ENCODE peak calls at places on chromosomes 2 and 18, in nine cellular contexts. U is stomach, D is endothelial cell of umbilical vein, Q is upper lobe of left lung, S is sigmoid colon, C is breast epithelium, L is K562, F is HCT116, B is prostate gland. I is an unnamed sample.
A peak's percentile ranks its signal among the peaks of the same experiment; 100 is the strongest.

GRCh38 chr2:115359550-115359949 is 917.1 kb downstream of the DPP10 start:
- DNase-seq in U (no peak), D (no peak), Q (no peak), S (no peak), C (no peak), L (no peak), F (no peak), B (no peak), I (no peak)

GRCh38 chr18:12315911-12316310 is 7.9 kb downstream of the TUBB6 start:
- DNase-seq in U (no peak), D (no peak), Q (peak; percentile 67), S (peak; percentile 64), C (no peak), L (no peak), F (no peak), B (no peak), I (no peak)

GRCh38 chr2:98324181-98324580 is 22.1 kb upstream of the CNGA3 start:
- DNase-seq in U (no peak), D (no peak), Q (no peak), S (no peak), C (no peak), L (no peak), F (no peak), B (no peak), I (no peak)

GRCh38 chr2:182320106-182320505 is 106.7 kb downstream of the PDE1A start:
- DNase-seq in U (no peak), D (no peak), Q (no peak), S (no peak), C (no peak), L (no peak), F (no peak), B (no peak), I (no peak)

GRCh38 chr2:171523339-171523931 is 1.2 kb downstream of the CYBRD1 start:
- DNase-seq in U (peak; percentile 63), D (peak; percentile 87), Q (peak; percentile 91), S (peak; percentile 92), C (peak; percentile 86), L (peak; percentile 70), F (peak; percentile 38), B (peak; percentile 76), I (peak; percentile 94)

GRCh38 chr18:76721207-76721996 is 101.0 kb upstream of the ZNF236 start:
- DNase-seq in U (no peak), D (no peak), Q (no peak), S (no peak), C (no peak), L (no peak), F (no peak), B (no peak), I (peak; percentile 83)

GRCh38 chr2:99297990-99298389 is 3.0 kb downstream of the LYG1 start:
- DNase-seq in U (no peak), D (no peak), Q (no peak), S (no peak), C (no peak), L (no peak), F (no peak), B (no peak), I (no peak)

GRCh38 chr2:131037398-131038257 is 55.6 kb downstream of the FAM168B start:
- DNase-seq in U (no peak), D (no peak), Q (no peak), S (peak; percentile 39), C (no peak), L (peak; percentile 37), F (no peak), B (no peak), I (no peak)

GRCh38 chr2:1653137-1653789 is 91.1 kb downstream of the PXDN start:
- DNase-seq in U (peak; percentile 32), D (peak; percentile 12), Q (no peak), S (peak; percentile 95), C (peak; percentile 88), L (no peak), F (no peak), B (peak; percentile 46), I (no peak)

DNA sequence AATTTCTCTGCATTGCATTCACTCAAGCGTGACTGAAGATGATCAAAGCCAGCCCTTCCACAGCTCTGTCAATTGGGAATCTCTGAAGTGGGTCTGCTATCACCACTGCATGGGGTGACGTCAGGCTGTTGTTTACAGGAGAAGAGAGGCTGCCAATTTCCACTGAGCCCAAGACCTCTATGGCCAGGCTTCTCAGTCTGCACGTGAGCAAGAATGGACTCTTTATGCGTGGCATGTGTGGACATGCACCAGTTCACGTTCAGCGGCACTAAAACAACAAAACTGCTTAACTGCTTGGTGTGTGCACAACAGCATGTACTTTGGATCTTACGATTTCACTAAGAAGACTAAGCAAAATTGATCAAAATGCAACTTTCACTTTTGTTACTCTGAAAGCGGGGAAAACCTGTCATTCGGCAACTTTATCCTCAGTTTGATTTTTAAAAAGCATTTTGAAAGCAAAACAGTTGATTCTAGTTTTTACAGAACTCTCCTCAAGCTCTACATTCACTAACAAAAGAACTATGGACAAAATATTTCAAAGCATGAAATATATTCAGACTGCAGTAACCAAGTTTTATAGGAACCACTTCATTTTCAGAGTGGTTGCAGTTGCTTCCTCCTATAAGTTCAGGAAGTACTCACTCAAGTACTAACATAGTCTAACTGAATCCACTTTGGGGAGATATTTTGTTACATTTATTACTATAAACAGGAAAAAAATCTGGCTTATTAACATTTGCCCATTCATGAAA is 77.0 kb upstream of the SERTAD2 start:
- DNase-seq in U (peak; percentile 75), D (peak; percentile 92), Q (no peak), S (peak; percentile 89), C (peak; percentile 58), L (no peak), F (no peak), B (peak; percentile 71), I (no peak)
- H3K4me3 ChIP-seq in U (peak overlapping the region; percentile 32), D (peak overlapping the region; percentile 53), Q (peak overlapping the region; percentile 36), S (peak overlapping the region; percentile 45), C (peak overlapping the region; percentile 40), L (no peak overlapping the region), F (no peak overlapping the region), B (peak overlapping the region; percentile 11), I (peak overlapping the region; percentile 46)

DNA sequence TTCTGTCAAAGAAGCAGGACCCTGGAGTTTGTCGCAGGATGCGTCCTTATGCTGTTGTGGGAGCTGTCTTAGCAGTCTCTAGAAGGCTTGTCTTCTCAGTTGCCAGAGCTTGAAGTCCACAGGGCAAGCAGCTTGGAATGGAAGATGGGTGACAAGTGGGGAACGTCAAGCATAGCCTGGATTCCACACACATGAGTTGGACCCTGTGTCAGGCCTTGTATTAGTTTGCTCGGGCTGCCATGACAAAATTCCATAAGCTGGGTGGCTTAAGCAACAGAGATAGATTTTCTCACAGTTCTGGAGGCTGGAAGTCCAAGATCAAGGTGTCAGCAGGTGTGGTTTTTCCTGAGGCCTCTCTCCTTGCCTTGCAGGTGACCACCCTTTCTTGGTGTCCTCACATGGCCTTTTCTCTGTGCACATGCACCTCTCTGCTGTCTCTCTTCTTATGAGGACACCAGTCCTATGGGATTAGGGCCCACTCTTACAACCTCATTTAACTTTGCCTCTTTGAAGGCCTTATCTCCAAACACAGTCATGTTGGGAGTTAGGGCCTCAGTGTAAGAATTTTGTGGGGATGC is 51.3 kb downstream of the THNSL2 start:
- DNase-seq in U (no peak), D (no peak), Q (no peak), S (no peak), C (no peak), L (no peak), F (no peak), B (no peak), I (no peak)
- TF ChIP-seq POLR2AphosphoS5 in U (no peak), D (no peak), Q (no peak), S (no peak), C (no peak), L (no peak), F (no peak), B (no peak), I (no peak)

GRCh38 chr2:231780909-231781797 is at the start of gene PDE6D:
- DNase-seq in U (peak; percentile 99), D (peak; percentile 99), Q (peak; percentile 94), S (peak; percentile 99), C (peak; percentile 96), L (peak; percentile 99), F (peak; percentile 98), B (peak; percentile 98), I (peak; percentile 99)
- TF ChIP-seq POLR2A in U (peak; percentile 72), D (peak; percentile 67), Q (peak; percentile 96), S (peak; percentile 82), C (peak; percentile 68), L (peak; percentile 61), F (peak; percentile 40), B (peak; percentile 98), I (peak; percentile 88)

DNA sequence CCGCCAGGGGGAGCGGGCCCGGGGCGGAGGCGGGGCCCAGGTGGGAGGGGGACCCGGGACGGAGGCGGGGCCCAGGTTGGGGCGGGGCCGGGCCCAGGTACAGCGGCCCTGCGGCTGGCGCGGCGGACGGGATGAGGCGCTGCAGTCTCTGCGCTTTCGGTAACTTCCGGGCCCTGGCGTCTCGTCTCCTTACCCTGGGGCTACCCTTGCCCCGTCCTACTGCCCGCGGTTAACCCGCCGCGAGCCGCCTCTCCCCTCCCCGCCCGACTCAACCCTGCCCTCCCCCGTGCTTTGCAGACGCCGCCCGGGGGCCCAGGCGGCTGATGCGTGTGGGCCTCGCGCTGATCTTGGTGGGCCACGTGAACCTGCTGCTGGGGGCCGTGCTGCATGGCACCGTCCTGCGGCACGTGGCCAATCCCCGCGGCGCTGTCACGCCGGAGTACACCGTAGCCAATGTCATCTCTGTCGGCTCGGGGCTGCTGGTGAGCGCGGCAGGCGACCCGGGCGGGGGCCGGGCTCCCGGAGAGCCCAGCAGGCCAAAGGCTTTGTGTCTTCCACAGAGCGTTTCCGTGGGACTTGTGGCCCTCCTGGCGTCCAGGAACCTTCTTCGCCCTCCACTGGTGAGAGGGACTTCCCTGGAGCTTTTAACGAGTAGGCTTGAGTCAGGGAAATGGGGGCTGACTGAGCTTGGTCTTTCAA is at the start of gene KRTCAP3:
- DNase-seq in U (peak; percentile 87), D (no peak), Q (peak; percentile 94), S (no peak), C (peak; percentile 29), L (peak; percentile 41), F (peak; percentile 42), B (peak; percentile 81), I (no peak)
- H3K4me3 ChIP-seq in U (peak within 1 kb of the TSS; percentile 45), D (no peak within 1 kb of the TSS), Q (peak within 1 kb of the TSS; percentile 48), S (peak within 1 kb of the TSS; percentile 36), C (no peak within 1 kb of the TSS), L (no peak within 1 kb of the TSS), F (peak within 1 kb of the TSS; percentile 81), B (peak within 1 kb of the TSS; percentile 42), I (peak within 1 kb of the TSS; percentile 29)

GRCh38 chr2:161954103-161954502 is 119.9 kb downstream of the DPP4 start:
- DNase-seq in U (no peak), D (peak; percentile 4), Q (no peak), S (no peak), C (no peak), L (no peak), F (no peak), B (no peak), I (no peak)
- TF ChIP-seq POLR2AphosphoS5 in U (no peak), D (no peak), Q (no peak), S (no peak), C (no peak), L (no peak), F (no peak), B (no peak), I (no peak)

GRCh38 chr18:56650944-56651770 is at the start of gene WDR7:
- DNase-seq in U (peak; percentile 97), D (peak; percentile 98), Q (peak; percentile 95), S (peak; percentile 99), C (peak; percentile 95), L (peak; percentile 83), F (peak; percentile 97), B (peak; percentile 96), I (no peak)
- TF ChIP-seq POLR2A in U (no peak), D (no peak), Q (peak; percentile 75), S (no peak), C (no peak), L (peak; percentile 79), F (no peak), B (no peak), I (no peak)

I was measured in vagina.